ENCODE peak calls at places on chromosomes 2 and 18, in seven cellular contexts. One of them, this sample, is unnamed.

GRCh38 chr2:176496756-176497155 is 227.5 kb downstream of the MTX2 start:
- DNase-seq in neuronal stem cell: no peak
- DNase-seq in GM04504: no peak
- DNase-seq in cardiac fibroblast: no peak
- DNase-seq in HTR-8/SVneo: no peak
- DNase-seq in AG10803: peak; percentile 72
- DNase-seq in activated T-cell treated with anti-CD3 and anti-CD28 coated beads, Interleukin-2, amount 50 U/mL, for 1 hour: no peak
- DNase-seq in this sample: no peak

GRCh38 chr2:3285901-3286645 is 91.5 kb downstream of the EIPR1 start:
- DNase-seq in neuronal stem cell: no peak
- DNase-seq in GM04504: no peak
- DNase-seq in cardiac fibroblast: no peak
- DNase-seq in HTR-8/SVneo: no peak
- DNase-seq in AG10803: no peak
- DNase-seq in activated T-cell treated with anti-CD3 and anti-CD28 coated beads, Interleukin-2, amount 50 U/mL, for 1 hour: no peak
- DNase-seq in this sample: no peak

GRCh38 chr2:10172033-10172865 is 49.7 kb downstream of the RRM2 start:
- DNase-seq in neuronal stem cell: no peak
- DNase-seq in GM04504: no peak
- DNase-seq in cardiac fibroblast: no peak
- DNase-seq in HTR-8/SVneo: no peak
- DNase-seq in AG10803: no peak
- DNase-seq in activated T-cell treated with anti-CD3 and anti-CD28 coated beads, Interleukin-2, amount 50 U/mL, for 1 hour: no peak
- DNase-seq in this sample: peak; percentile 66

GRCh38 chr2:95393901-95394300 is 8.6 kb upstream of the FAHD2A start:
- DNase-seq in neuronal stem cell: no peak
- DNase-seq in GM04504: no peak
- DNase-seq in cardiac fibroblast: no peak
- DNase-seq in HTR-8/SVneo: no peak
- DNase-seq in AG10803: no peak
- DNase-seq in activated T-cell treated with anti-CD3 and anti-CD28 coated beads, Interleukin-2, amount 50 U/mL, for 1 hour: no peak
- DNase-seq in this sample: no peak

GRCh38 chr2:16860627-16861026 is 195.0 kb upstream of the CYRIA start:
- DNase-seq in neuronal stem cell: no peak
- DNase-seq in GM04504: no peak
- DNase-seq in cardiac fibroblast: no peak
- DNase-seq in HTR-8/SVneo: no peak
- DNase-seq in AG10803: no peak
- DNase-seq in activated T-cell treated with anti-CD3 and anti-CD28 coated beads, Interleukin-2, amount 50 U/mL, for 1 hour: no peak
- DNase-seq in this sample: no peak

GRCh38 chr2:9708683-9709538 is 78.1 kb upstream of the YWHAQ start:
- DNase-seq in neuronal stem cell: no peak
- DNase-seq in GM04504: no peak
- DNase-seq in cardiac fibroblast: no peak
- DNase-seq in HTR-8/SVneo: no peak
- DNase-seq in AG10803: no peak
- DNase-seq in activated T-cell treated with anti-CD3 and anti-CD28 coated beads, Interleukin-2, amount 50 U/mL, for 1 hour: no peak
- DNase-seq in this sample: no peak

GRCh38 chr2:29517421-29517820 is 402.2 kb downstream of the CLIP4 start:
- DNase-seq in neuronal stem cell: no peak
- DNase-seq in GM04504: no peak
- DNase-seq in cardiac fibroblast: no peak
- DNase-seq in HTR-8/SVneo: no peak
- DNase-seq in AG10803: no peak
- DNase-seq in activated T-cell treated with anti-CD3 and anti-CD28 coated beads, Interleukin-2, amount 50 U/mL, for 1 hour: no peak
- DNase-seq in this sample: no peak

GRCh38 chr2:172248381-172249173 is 145.9 kb upstream of the DLX2 start:
- DNase-seq in neuronal stem cell: no peak
- DNase-seq in GM04504: no peak
- DNase-seq in cardiac fibroblast: no peak
- DNase-seq in HTR-8/SVneo: peak; percentile 41
- DNase-seq in AG10803: no peak
- DNase-seq in activated T-cell treated with anti-CD3 and anti-CD28 coated beads, Interleukin-2, amount 50 U/mL, for 1 hour: no peak
- DNase-seq in this sample: no peak

GRCh38 chr2:156017486-156017885 is 315.0 kb downstream of the NR4A2 start:
- DNase-seq in neuronal stem cell: no peak
- DNase-seq in GM04504: no peak
- DNase-seq in cardiac fibroblast: no peak
- DNase-seq in HTR-8/SVneo: no peak
- DNase-seq in AG10803: no peak
- DNase-seq in activated T-cell treated with anti-CD3 and anti-CD28 coated beads, Interleukin-2, amount 50 U/mL, for 1 hour: no peak
- DNase-seq in this sample: no peak

GRCh38 chr18:5542393-5543035 is 1.3 kb downstream of the EPB41L3 start:
- DNase-seq in neuronal stem cell: no peak
- DNase-seq in GM04504: no peak
- DNase-seq in cardiac fibroblast: peak; percentile 41
- DNase-seq in HTR-8/SVneo: no peak
- DNase-seq in AG10803: peak; percentile 27
- DNase-seq in activated T-cell treated with anti-CD3 and anti-CD28 coated beads, Interleukin-2, amount 50 U/mL, for 1 hour: no peak
- DNase-seq in this sample: peak; percentile 60

GRCh38 chr2:69589973-69590652 is 53.4 kb downstream of the AAK1 start:
- DNase-seq in neuronal stem cell: peak; percentile 15
- DNase-seq in GM04504: no peak
- DNase-seq in cardiac fibroblast: peak; percentile 45
- DNase-seq in HTR-8/SVneo: no peak
- DNase-seq in AG10803: no peak
- DNase-seq in activated T-cell treated with anti-CD3 and anti-CD28 coated beads, Interleukin-2, amount 50 U/mL, for 1 hour: no peak
- DNase-seq in this sample: no peak

GRCh38 chr18:33210575-33211189 is 229.8 kb downstream of the CCDC178 start:
- DNase-seq in neuronal stem cell: no peak
- DNase-seq in GM04504: no peak
- DNase-seq in cardiac fibroblast: peak; percentile 43
- DNase-seq in HTR-8/SVneo: no peak
- DNase-seq in AG10803: peak; percentile 19
- DNase-seq in activated T-cell treated with anti-CD3 and anti-CD28 coated beads, Interleukin-2, amount 50 U/mL, for 1 hour: no peak
- DNase-seq in this sample: peak; percentile 15

GRCh38 chr2:192090878-192091277 is 103.9 kb downstream of the TMEFF2 start:
- DNase-seq in neuronal stem cell: no peak
- DNase-seq in GM04504: no peak
- DNase-seq in cardiac fibroblast: peak; percentile 3
- DNase-seq in HTR-8/SVneo: no peak
- DNase-seq in AG10803: peak; percentile 5
- DNase-seq in activated T-cell treated with anti-CD3 and anti-CD28 coated beads, Interleukin-2, amount 50 U/mL, for 1 hour: no peak
- DNase-seq in this sample: no peak

GRCh38 chr2:2648094-2648493 is 317.0 kb upstream of the MYT1L start:
- DNase-seq in neuronal stem cell: no peak
- DNase-seq in GM04504: no peak
- DNase-seq in cardiac fibroblast: no peak
- DNase-seq in HTR-8/SVneo: no peak
- DNase-seq in AG10803: no peak
- DNase-seq in activated T-cell treated with anti-CD3 and anti-CD28 coated beads, Interleukin-2, amount 50 U/mL, for 1 hour: no peak
- DNase-seq in this sample: no peak

GRCh38 chr18:73684651-73685050 is 463.0 kb downstream of the FBXO15 start:
- DNase-seq in neuronal stem cell: no peak
- DNase-seq in GM04504: no peak
- DNase-seq in cardiac fibroblast: no peak
- DNase-seq in HTR-8/SVneo: no peak
- DNase-seq in AG10803: no peak
- DNase-seq in activated T-cell treated with anti-CD3 and anti-CD28 coated beads, Interleukin-2, amount 50 U/mL, for 1 hour: no peak
- DNase-seq in this sample: no peak

GRCh38 chr2:39390126-39390692 is 46.9 kb downstream of the MAP4K3 start:
- DNase-seq in neuronal stem cell: no peak
- DNase-seq in GM04504: no peak
- DNase-seq in cardiac fibroblast: no peak
- DNase-seq in HTR-8/SVneo: no peak
- DNase-seq in AG10803: no peak
- DNase-seq in activated T-cell treated with anti-CD3 and anti-CD28 coated beads, Interleukin-2, amount 50 U/mL, for 1 hour: no peak
- DNase-seq in this sample: no peak

GRCh38 chr2:238954841-238955521 is 107.1 kb downstream of the TWIST2 start:
- DNase-seq in neuronal stem cell: no peak
- DNase-seq in GM04504: no peak
- DNase-seq in cardiac fibroblast: no peak
- DNase-seq in HTR-8/SVneo: no peak
- DNase-seq in AG10803: peak; percentile 69
- DNase-seq in activated T-cell treated with anti-CD3 and anti-CD28 coated beads, Interleukin-2, amount 50 U/mL, for 1 hour: no peak
- DNase-seq in this sample: no peak

GRCh38 chr2:197838036-197838435 is 33.6 kb downstream of the PLCL1 start:
- DNase-seq in neuronal stem cell: no peak
- DNase-seq in GM04504: peak; percentile 40
- DNase-seq in cardiac fibroblast: peak; percentile 60
- DNase-seq in HTR-8/SVneo: no peak
- DNase-seq in AG10803: peak; percentile 38
- DNase-seq in activated T-cell treated with anti-CD3 and anti-CD28 coated beads, Interleukin-2, amount 50 U/mL, for 1 hour: no peak
- DNase-seq in this sample: no peak

GRCh38 chr18:70578480-70578879 is 289.6 kb downstream of the SOCS6 start:
- DNase-seq in neuronal stem cell: peak; percentile 23
- DNase-seq in GM04504: no peak
- DNase-seq in cardiac fibroblast: no peak
- DNase-seq in HTR-8/SVneo: no peak
- DNase-seq in AG10803: no peak
- DNase-seq in activated T-cell treated with anti-CD3 and anti-CD28 coated beads, Interleukin-2, amount 50 U/mL, for 1 hour: no peak
- DNase-seq in this sample: peak; percentile 40

GRCh38 chr2:179336782-179337534 is 72.3 kb upstream of the SESTD1 start:
- DNase-seq in neuronal stem cell: peak; percentile 29
- DNase-seq in GM04504: peak; percentile 57
- DNase-seq in cardiac fibroblast: peak; percentile 41
- DNase-seq in HTR-8/SVneo: peak; percentile 4
- DNase-seq in AG10803: peak; percentile 84
- DNase-seq in activated T-cell treated with anti-CD3 and anti-CD28 coated beads, Interleukin-2, amount 50 U/mL, for 1 hour: no peak
- DNase-seq in this sample: no peak

GRCh38 chr2:45046786-45047185 is 37.5 kb upstream of the SIX2 start:
- DNase-seq in neuronal stem cell: no peak
- DNase-seq in GM04504: no peak
- DNase-seq in cardiac fibroblast: peak; percentile 53
- DNase-seq in HTR-8/SVneo: no peak
- DNase-seq in AG10803: peak; percentile 44
- DNase-seq in activated T-cell treated with anti-CD3 and anti-CD28 coated beads, Interleukin-2, amount 50 U/mL, for 1 hour: no peak
- DNase-seq in this sample: no peak

GRCh38 chr2:54042908-54043620 is 72.3 kb upstream of the PSME4 start:
- DNase-seq in neuronal stem cell: no peak
- DNase-seq in GM04504: no peak
- DNase-seq in cardiac fibroblast: no peak
- DNase-seq in HTR-8/SVneo: no peak
- DNase-seq in AG10803: no peak
- DNase-seq in activated T-cell treated with anti-CD3 and anti-CD28 coated beads, Interleukin-2, amount 50 U/mL, for 1 hour: no peak
- DNase-seq in this sample: no peak

GRCh38 chr18:7945882-7946281 is 378.8 kb downstream of the PTPRM start:
- DNase-seq in neuronal stem cell: no peak
- DNase-seq in GM04504: peak; percentile 87
- DNase-seq in cardiac fibroblast: peak; percentile 83
- DNase-seq in HTR-8/SVneo: peak; percentile 58
- DNase-seq in AG10803: peak; percentile 93
- DNase-seq in activated T-cell treated with anti-CD3 and anti-CD28 coated beads, Interleukin-2, amount 50 U/mL, for 1 hour: no peak
- DNase-seq in this sample: no peak

GRCh38 chr2:166351319-166351718 is 24.4 kb downstream of the SCN9A start:
- DNase-seq in neuronal stem cell: no peak
- DNase-seq in GM04504: no peak
- DNase-seq in cardiac fibroblast: peak; percentile 68
- DNase-seq in HTR-8/SVneo: no peak
- DNase-seq in AG10803: peak; percentile 36
- DNase-seq in activated T-cell treated with anti-CD3 and anti-CD28 coated beads, Interleukin-2, amount 50 U/mL, for 1 hour: no peak
- DNase-seq in this sample: no peak

GRCh38 chr2:23118313-23118712 is 266.7 kb upstream of the KLHL29 start:
- DNase-seq in neuronal stem cell: no peak
- DNase-seq in GM04504: no peak
- DNase-seq in cardiac fibroblast: no peak
- DNase-seq in HTR-8/SVneo: no peak
- DNase-seq in AG10803: no peak
- DNase-seq in activated T-cell treated with anti-CD3 and anti-CD28 coated beads, Interleukin-2, amount 50 U/mL, for 1 hour: no peak
- DNase-seq in this sample: no peak

GRCh38 chr2:241391892-241392665 is 36.0 kb downstream of the FARP2 start:
- DNase-seq in neuronal stem cell: peak; percentile 9
- DNase-seq in GM04504: peak; percentile 42
- DNase-seq in cardiac fibroblast: peak; percentile 60
- DNase-seq in HTR-8/SVneo: peak; percentile 11
- DNase-seq in AG10803: peak; percentile 74
- DNase-seq in activated T-cell treated with anti-CD3 and anti-CD28 coated beads, Interleukin-2, amount 50 U/mL, for 1 hour: no peak
- DNase-seq in this sample: no peak

GRCh38 chr2:163558286-163559009 is 177.4 kb downstream of the FIGN start:
- DNase-seq in neuronal stem cell: peak; percentile 35
- DNase-seq in GM04504: no peak
- DNase-seq in cardiac fibroblast: no peak
- DNase-seq in HTR-8/SVneo: no peak
- DNase-seq in AG10803: no peak
- DNase-seq in activated T-cell treated with anti-CD3 and anti-CD28 coated beads, Interleukin-2, amount 50 U/mL, for 1 hour: no peak
- DNase-seq in this sample: no peak

GRCh38 chr2:217120429-217120828 is 260.6 kb upstream of the TNP1 start:
- DNase-seq in neuronal stem cell: no peak
- DNase-seq in GM04504: no peak
- DNase-seq in cardiac fibroblast: no peak
- DNase-seq in HTR-8/SVneo: no peak
- DNase-seq in AG10803: no peak
- DNase-seq in activated T-cell treated with anti-CD3 and anti-CD28 coated beads, Interleukin-2, amount 50 U/mL, for 1 hour: no peak
- DNase-seq in this sample: no peak

GRCh38 chr2:109180786-109181185 is 51.8 kb downstream of the SH3RF3 start:
- DNase-seq in neuronal stem cell: no peak
- DNase-seq in GM04504: no peak
- DNase-seq in cardiac fibroblast: peak; percentile 37
- DNase-seq in HTR-8/SVneo: no peak
- DNase-seq in AG10803: no peak
- DNase-seq in activated T-cell treated with anti-CD3 and anti-CD28 coated beads, Interleukin-2, amount 50 U/mL, for 1 hour: no peak
- DNase-seq in this sample: no peak

GRCh38 chr2:14944562-14945346 is 312.2 kb downstream of the LRATD1 start:
- DNase-seq in neuronal stem cell: no peak
- DNase-seq in GM04504: peak; percentile 14
- DNase-seq in cardiac fibroblast: no peak
- DNase-seq in HTR-8/SVneo: no peak
- DNase-seq in AG10803: peak; percentile 39
- DNase-seq in activated T-cell treated with anti-CD3 and anti-CD28 coated beads, Interleukin-2, amount 50 U/mL, for 1 hour: no peak
- DNase-seq in this sample: peak; percentile 11

GRCh38 chr2:46169452-46169851 is 127.8 kb upstream of the EPAS1 start:
- DNase-seq in neuronal stem cell: no peak
- DNase-seq in GM04504: no peak
- DNase-seq in cardiac fibroblast: no peak
- DNase-seq in HTR-8/SVneo: no peak
- DNase-seq in AG10803: no peak
- DNase-seq in activated T-cell treated with anti-CD3 and anti-CD28 coated beads, Interleukin-2, amount 50 U/mL, for 1 hour: no peak
- DNase-seq in this sample: no peak

GRCh38 chr2:231312066-231312465 is 83.4 kb upstream of the B3GNT7 start:
- DNase-seq in neuronal stem cell: no peak
- DNase-seq in GM04504: no peak
- DNase-seq in cardiac fibroblast: no peak
- DNase-seq in HTR-8/SVneo: no peak
- DNase-seq in AG10803: no peak
- DNase-seq in activated T-cell treated with anti-CD3 and anti-CD28 coated beads, Interleukin-2, amount 50 U/mL, for 1 hour: no peak
- DNase-seq in this sample: no peak

GRCh38 chr2:30055548-30055947 is 91.3 kb upstream of the YPEL5 start:
- DNase-seq in neuronal stem cell: no peak
- DNase-seq in GM04504: no peak
- DNase-seq in cardiac fibroblast: no peak
- DNase-seq in HTR-8/SVneo: no peak
- DNase-seq in AG10803: no peak
- DNase-seq in activated T-cell treated with anti-CD3 and anti-CD28 coated beads, Interleukin-2, amount 50 U/mL, for 1 hour: no peak
- DNase-seq in this sample: no peak

GRCh38 chr2:219230201-219230540 is 565 bp downstream of the ANKZF1 start:
- DNase-seq in neuronal stem cell: no peak
- DNase-seq in GM04504: no peak
- DNase-seq in cardiac fibroblast: peak; percentile 57
- DNase-seq in HTR-8/SVneo: no peak
- DNase-seq in AG10803: peak; percentile 40
- DNase-seq in activated T-cell treated with anti-CD3 and anti-CD28 coated beads, Interleukin-2, amount 50 U/mL, for 1 hour: peak; percentile 45
- DNase-seq in this sample: peak; percentile 61

GRCh38 chr2:63663013-63663864 is 74.5 kb downstream of the MDH1 start:
- DNase-seq in neuronal stem cell: no peak
- DNase-seq in GM04504: no peak
- DNase-seq in cardiac fibroblast: peak; percentile 26
- DNase-seq in HTR-8/SVneo: no peak
- DNase-seq in AG10803: no peak
- DNase-seq in activated T-cell treated with anti-CD3 and anti-CD28 coated beads, Interleukin-2, amount 50 U/mL, for 1 hour: no peak
- DNase-seq in this sample: no peak

GRCh38 chr2:29657674-29658073 is 263.7 kb downstream of the ALK start:
- DNase-seq in neuronal stem cell: no peak
- DNase-seq in GM04504: no peak
- DNase-seq in cardiac fibroblast: no peak
- DNase-seq in HTR-8/SVneo: no peak
- DNase-seq in AG10803: no peak
- DNase-seq in activated T-cell treated with anti-CD3 and anti-CD28 coated beads, Interleukin-2, amount 50 U/mL, for 1 hour: no peak
- DNase-seq in this sample: no peak

GRCh38 chr18:59959079-59959478 is 59.3 kb downstream of the PMAIP1 start:
- DNase-seq in neuronal stem cell: no peak
- DNase-seq in GM04504: no peak
- DNase-seq in cardiac fibroblast: no peak
- DNase-seq in HTR-8/SVneo: no peak
- DNase-seq in AG10803: no peak
- DNase-seq in activated T-cell treated with anti-CD3 and anti-CD28 coated beads, Interleukin-2, amount 50 U/mL, for 1 hour: no peak
- DNase-seq in this sample: no peak

GRCh38 chr2:62426005-62426912 is 79.7 kb downstream of the TMEM17 start:
- DNase-seq in neuronal stem cell: no peak
- DNase-seq in GM04504: no peak
- DNase-seq in cardiac fibroblast: no peak
- DNase-seq in HTR-8/SVneo: no peak
- DNase-seq in AG10803: no peak
- DNase-seq in activated T-cell treated with anti-CD3 and anti-CD28 coated beads, Interleukin-2, amount 50 U/mL, for 1 hour: no peak
- DNase-seq in this sample: no peak